ENCODE peak calls at places on chromosomes 13 and 19, in four cellular contexts. Q, K, L and I are unnamed samples.

GRCh38 chr19:23762884-23763711 is 4.4 kb upstream of the ZNF681 start:
- DNase-seq in Q (peak), K (no peak), L (peak), I (peak)

GRCh38 chr13:50990540-50991506 is 81.2 kb downstream of the RNASEH2B start:
- DNase-seq in L (no peak), K (no peak), Q (peak), I (no peak)

GRCh38 chr13:33686772-33687480 is 131.0 kb upstream of the RFC3 start:
- DNase-seq in Q (no peak), L (no peak), K (no peak), I (no peak)

GRCh38 chr19:43723588-43723987 is 7.7 kb downstream of the IRGC start:
- DNase-seq in L (no peak), K (no peak), Q (no peak), I (no peak)

GRCh38 chr13:113044431-113045114 is 61.0 kb upstream of the F7 start:
- DNase-seq in Q (no peak), L (no peak), K (no peak), I (no peak)

GRCh38 chr13:51557875-51558604 is 26.2 kb upstream of the WDFY2 start:
- DNase-seq in Q (peak), K (no peak), L (no peak), I (peak)

GRCh38 chr19:43101950-43102349 is 19.4 kb upstream of the PSG2 start:
- DNase-seq in K (no peak), L (no peak), Q (no peak), I (no peak)

GRCh38 chr13:51067376-51068125 is 43.5 kb downstream of the C13orf42 start:
- DNase-seq in Q (no peak), L (no peak), K (no peak), I (no peak)

GRCh38 chr13:88800505-88800904 is 1129.3 kb downstream of the SLITRK5 start:
- DNase-seq in L (no peak), K (no peak), Q (no peak), I (no peak)

GRCh38 chr13:21999666-22000065 is 328.8 kb downstream of the FGF9 start:
- DNase-seq in K (no peak), L (no peak), Q (no peak), I (no peak)

GRCh38 chr19:35860818-35861639 is 4.3 kb downstream of the KIRREL2 start:
- DNase-seq in L (no peak), Q (no peak), K (peak), I (no peak)

GRCh38 chr13:23025848-23026608 is 154.8 kb upstream of the SGCG start:
- DNase-seq in K (no peak), Q (no peak), L (no peak), I (peak)

GRCh38 chr13:71813187-71813586 is 53.8 kb downstream of the DACH1 start:
- DNase-seq in L (no peak), K (no peak), Q (no peak), I (no peak)

GRCh38 chr19:16262618-16263017 is 62.0 kb upstream of the KLF2 start:
- DNase-seq in K (peak), Q (no peak), L (no peak), I (no peak)

GRCh38 chr13:29702912-29703351 is 107.4 kb upstream of the SLC7A1 start:
- DNase-seq in L (no peak), Q (peak), K (no peak), I (peak)

GRCh38 chr19:45668342-45668871 is 386 bp downstream of the GIPR start:
- DNase-seq in K (no peak), Q (no peak), L (no peak), I (peak)

GRCh38 chr19:5913739-5914357 is at the start of gene CAPS:
- DNase-seq in Q (no peak), L (no peak), K (peak), I (no peak)

GRCh38 chr19:11180346-11180745 is 17.0 kb downstream of the KANK2 start:
- DNase-seq in Q (no peak), K (no peak), L (no peak), I (no peak)

GRCh38 chr19:34173145-34173956 is 1.0 kb downstream of the LSM14A start:
- DNase-seq in K (peak), Q (peak), L (peak), I (peak)

GRCh38 chr19:55258476-55258827 is 365 bp downstream of the PPP6R1 start:
- DNase-seq in L (no peak), K (no peak), Q (no peak), I (no peak)

GRCh38 chr19:27901078-27901477 is 1311.9 kb downstream of the UQCRFS1 start:
- DNase-seq in L (no peak), K (no peak), Q (no peak), I (no peak)

GRCh38 chr13:105920375-105920774 is 615.1 kb downstream of the EFNB2 start:
- DNase-seq in Q (no peak), K (no peak), L (no peak), I (peak)

DNA sequence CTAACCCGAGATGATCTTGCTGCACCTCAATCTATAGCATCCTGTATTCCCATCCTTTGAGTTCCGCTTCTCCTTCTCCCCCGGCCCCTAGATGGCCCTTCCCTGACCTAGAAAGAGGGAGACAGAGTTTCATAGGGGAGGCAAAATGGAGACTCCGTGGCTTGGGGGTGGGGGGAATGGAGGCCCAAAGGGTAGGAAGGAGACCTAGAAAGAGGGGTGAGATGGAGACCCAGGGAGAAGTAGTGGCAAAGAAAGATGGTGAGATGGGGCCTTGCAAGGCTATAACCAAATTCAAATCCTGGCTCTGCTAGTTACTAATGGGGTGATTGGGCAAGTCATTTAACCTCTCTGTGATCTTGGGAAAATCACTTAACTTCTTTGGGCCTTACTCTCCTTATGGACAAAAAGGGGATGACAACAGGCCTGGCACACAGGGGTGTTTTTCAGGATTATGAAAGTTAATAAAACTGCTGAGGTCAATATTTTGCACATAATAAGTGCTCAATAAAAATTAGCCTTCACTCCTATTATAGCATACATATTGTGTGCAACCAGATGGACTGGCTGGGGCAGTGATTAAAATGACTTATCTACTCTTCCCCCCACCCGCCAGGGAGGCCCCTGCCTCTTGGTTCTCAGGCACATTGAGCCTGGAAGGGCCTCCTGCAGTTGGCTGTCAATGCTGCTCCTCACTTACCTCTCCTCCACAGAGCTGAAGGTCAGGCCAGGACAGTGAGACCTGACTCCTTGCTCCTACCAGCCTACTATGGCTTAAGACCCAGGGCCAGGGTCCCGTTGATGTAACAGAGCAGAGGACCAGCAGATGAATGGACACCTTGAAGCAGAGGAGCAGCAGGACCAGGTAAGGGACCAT is 623 bp downstream of the SPHK2 start:
- DNase-seq in K (no peak), L (peak), Q (no peak), I (no peak)
- TF ChIP-seq CTCF in K (no peak), L (no peak), Q (no peak), I (no peak)

GRCh38 chr13:94947392-94947791 is 235.0 kb upstream of the SOX21 start:
- DNase-seq in L (no peak), K (no peak), Q (no peak), I (no peak)
- H3K4me3 ChIP-seq in L (no peak), K (no peak), Q (no peak), I (no peak)

GRCh38 chr19:3626473-3627350 is at the start of gene CACTIN:
- DNase-seq in L (peak), Q (peak), K (peak), I (peak)
- TF ChIP-seq POLR2A in L (no peak), Q (peak), K (peak), I (peak)

DNA sequence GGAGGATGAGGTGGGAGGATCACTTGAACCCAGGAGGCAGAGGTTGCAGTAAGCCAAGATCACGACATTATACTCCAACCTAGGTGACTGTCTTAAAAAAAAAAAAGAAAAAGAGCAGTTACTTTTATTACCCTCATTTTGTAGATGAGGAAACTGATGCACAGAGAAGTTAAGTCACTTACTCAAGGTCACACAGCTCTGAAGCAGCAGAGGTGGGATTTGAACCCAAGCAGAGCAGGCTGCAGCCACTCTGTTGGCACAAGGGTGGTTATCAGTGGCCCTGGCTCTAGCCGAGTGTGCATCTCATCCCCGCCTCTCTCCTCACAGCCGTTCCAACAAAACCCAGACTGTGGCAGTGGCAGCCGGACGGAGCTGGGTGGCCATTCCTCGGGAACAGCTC is 7.6 kb downstream of the IL27RA start:
- DNase-seq in Q (no peak), L (no peak), K (no peak), I (no peak)
- TF ChIP-seq CTCF in Q (no peak), L (no peak), K (no peak), I (no peak)

GRCh38 chr19:2488942-2489731 is 13.2 kb downstream of the GADD45B start:
- DNase-seq in Q (no peak), K (no peak), L (peak), I (peak)

GRCh38 chr19:2490659-2491058 is 14.7 kb downstream of the GADD45B start:
- DNase-seq in Q (no peak), K (no peak), L (no peak), I (no peak)

GRCh38 chr19:2487090-2487489 is 11.2 kb downstream of the GADD45B start:
- DNase-seq in K (no peak), L (no peak), Q (no peak), I (no peak)

GRCh38 chr19:2487780-2488330 is 11.9 kb downstream of the GADD45B start:
- DNase-seq in L (no peak), K (no peak), Q (no peak), I (peak)

DNA sequence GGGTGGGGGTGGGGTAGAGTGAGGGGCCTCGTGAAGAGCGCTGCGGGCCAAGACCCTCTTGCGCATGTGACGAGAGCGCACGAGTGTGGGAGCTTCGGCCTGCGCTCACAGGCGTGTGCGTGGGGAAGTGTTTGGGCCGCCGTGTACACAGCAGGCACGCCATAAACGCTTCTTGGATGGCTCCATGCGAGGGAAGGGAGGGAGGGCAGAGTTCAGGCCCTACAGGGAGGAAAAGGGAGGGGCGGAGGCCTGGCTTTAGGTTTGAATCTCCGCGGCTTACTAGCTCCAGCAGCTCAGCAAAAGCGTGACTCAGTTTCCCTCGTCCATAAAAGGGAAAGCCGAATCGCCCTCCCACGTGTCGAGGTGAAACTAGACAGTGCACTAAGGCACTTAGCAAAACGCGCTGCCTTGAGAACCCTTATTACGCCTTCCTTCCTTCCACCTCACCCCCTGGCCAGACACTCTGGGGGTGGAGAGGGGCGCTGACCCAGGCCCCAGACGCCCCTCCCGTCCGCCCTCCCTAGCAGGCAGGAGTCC is 12.5 kb downstream of the GADD45B start:
- DNase-seq in K (no peak), L (no peak), Q (no peak), I (peak)
- H3K4me3 ChIP-seq in K (no peak), L (peak), Q (no peak), I (no peak)

GRCh38 chr19:58097349-58097748 is 682 bp downstream of the ZSCAN18 start:
- DNase-seq in L (no peak), K (no peak), Q (no peak), I (no peak)
- TF ChIP-seq POLR2A in L (no peak), K (no peak), Q (no peak), I (no peak)

DNA sequence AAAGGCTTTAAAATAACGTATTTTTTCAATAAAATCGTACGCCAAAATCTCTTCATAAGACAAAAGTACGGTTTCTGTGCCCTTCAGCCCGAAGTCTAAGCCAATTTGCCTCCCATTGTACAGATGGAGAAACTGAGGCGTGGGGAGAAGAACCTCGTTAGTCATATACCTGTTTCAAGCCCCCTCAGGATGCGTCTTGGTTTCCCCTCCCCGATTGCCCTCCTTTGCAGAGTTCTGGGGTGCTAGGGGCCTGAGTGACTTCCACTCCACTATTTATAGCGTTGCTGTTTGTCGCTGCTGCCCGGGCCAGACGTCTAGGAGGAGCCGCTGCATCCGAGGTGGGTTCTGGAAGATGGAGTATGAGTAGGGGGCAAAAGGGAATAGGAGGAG is 2.3 kb upstream of the LTBP4 start:
- DNase-seq in L (no peak), K (no peak), Q (no peak), I (no peak)
- TF ChIP-seq CTCF in L (no peak), K (no peak), Q (no peak), I (no peak)